ENCODE peak calls at places on chromosome 18, in nine cellular contexts. H is HFFc6, E is astrocyte of the spinal cord, Q is lung, Z is HCT116, N is endothelial cell, S is cardiac fibroblast, I is epithelial cell of esophagus, Y is fibroblast of the aortic adventitia. J is an unnamed sample.

GRCh38 chr18:9965711-9966624 is 52.2 kb downstream of the VAPA start:
- DNase-seq in H (no peak), E (peak; percentile 25), Q (no peak), Z (no peak), N (no peak), S (no peak), I (peak; percentile 18), Y (peak; percentile 88), J (no peak)

GRCh38 chr18:34153711-34154110 is 71.0 kb downstream of the NOL4 start:
- DNase-seq in H (no peak), E (peak; percentile 28), Q (no peak), Z (no peak), N (no peak), S (peak; percentile 50), I (no peak), Y (peak; percentile 29), J (no peak)

GRCh38 chr18:68177807-68178702 is 536.9 kb downstream of the TMX3 start:
- DNase-seq in H (peak; percentile 99), E (peak; percentile 98), Q (no peak), Z (no peak), N (no peak), S (peak; percentile 97), I (peak; percentile 55), Y (peak; percentile 100), J (no peak)

GRCh38 chr18:60100805-60101204 is 201.0 kb downstream of the PMAIP1 start:
- DNase-seq in H (no peak), E (no peak), Q (no peak), Z (no peak), N (no peak), S (no peak), I (no peak), Y (no peak), J (no peak)

GRCh38 chr18:4236940-4237686 is 218.0 kb downstream of the DLGAP1 start:
- DNase-seq in H (no peak), E (no peak), Q (no peak), Z (no peak), N (no peak), S (no peak), I (no peak), Y (no peak), J (no peak)

GRCh38 chr18:74715865-74716712 is 118.4 kb downstream of the ZNF407 start:
- DNase-seq in H (no peak), E (no peak), Q (no peak), Z (no peak), N (no peak), S (no peak), I (no peak), Y (no peak), J (no peak)

GRCh38 chr18:11279461-11279860 is 130.1 kb upstream of the PIEZO2 start:
- DNase-seq in H (no peak), E (no peak), Q (no peak), Z (no peak), N (no peak), S (no peak), I (no peak), Y (no peak), J (no peak)

GRCh38 chr18:55775972-55776371 is 188.0 kb upstream of the TCF4 start:
- DNase-seq in H (no peak), E (no peak), Q (no peak), Z (no peak), N (no peak), S (no peak), I (no peak), Y (no peak), J (no peak)

GRCh38 chr18:10057808-10058791 is 144.3 kb downstream of the VAPA start:
- DNase-seq in H (peak; percentile 76), E (peak; percentile 80), Q (no peak), Z (no peak), N (no peak), S (peak; percentile 94), I (peak; percentile 80), Y (peak; percentile 91), J (no peak)

GRCh38 chr18:60358516-60358915 is 14.1 kb downstream of the MC4R start:
- DNase-seq in H (peak; percentile 43), E (peak; percentile 49), Q (no peak), Z (no peak), N (no peak), S (peak; percentile 8), I (peak; percentile 43), Y (no peak), J (no peak)

GRCh38 chr18:59779979-59780378 is 82.8 kb upstream of the CCBE1 start:
- DNase-seq in H (peak; percentile 86), E (peak; percentile 78), Q (no peak), Z (no peak), N (no peak), S (peak; percentile 92), I (peak; percentile 79), Y (peak; percentile 86), J (no peak)

GRCh38 chr18:50405582-50406271 is 30.9 kb downstream of the SKA1 start:
- DNase-seq in H (no peak), E (no peak), Q (peak; percentile 25), Z (no peak), N (no peak), S (no peak), I (no peak), Y (no peak), J (no peak)

GRCh38 chr18:42784612-42785011 is 330.9 kb downstream of the RIT2 start:
- DNase-seq in H (no peak), E (no peak), Q (no peak), Z (no peak), N (no peak), S (no peak), I (no peak), Y (no peak), J (no peak)

GRCh38 chr18:26460449-26461091 is 87.8 kb downstream of the KCTD1 start:
- DNase-seq in H (peak; percentile 17), E (peak; percentile 33), Q (no peak), Z (no peak), N (no peak), S (peak; percentile 39), I (peak; percentile 89), Y (peak; percentile 60), J (no peak)

GRCh38 chr18:34840416-34840815 is 130.3 kb downstream of the DTNA start:
- DNase-seq in H (no peak), E (no peak), Q (no peak), Z (no peak), N (no peak), S (no peak), I (peak; percentile 5), Y (no peak), J (no peak)

GRCh38 chr18:24734058-24734457 is 273.6 kb downstream of the HRH4 start:
- DNase-seq in H (no peak), E (no peak), Q (peak; percentile 21), Z (no peak), N (peak; percentile 31), S (no peak), I (peak; percentile 31), Y (peak; percentile 2), J (no peak)

GRCh38 chr18:13649397-13650252 is 76.7 kb downstream of the FAM210A start:
- DNase-seq in H (no peak), E (no peak), Q (no peak), Z (no peak), N (no peak), S (no peak), I (no peak), Y (no peak), J (no peak)

GRCh38 chr18:4450065-4450676 is 4.9 kb downstream of the DLGAP1 start:
- DNase-seq in H (no peak), E (no peak), Q (no peak), Z (no peak), N (no peak), S (no peak), I (no peak), Y (no peak), J (no peak)

GRCh38 chr18:79378416-79379250 is 17.1 kb upstream of the NFATC1 start:
- DNase-seq in H (peak; percentile 15), E (peak; percentile 71), Q (peak; percentile 80), Z (no peak), N (peak; percentile 97), S (peak; percentile 81), I (peak; percentile 78), Y (peak; percentile 68), J (peak; percentile 82)
- TF ChIP-seq CTCF in H (peak; percentile 89), E (peak; percentile 97), Q (peak; percentile 98), Z (peak; percentile 73), N (peak; percentile 92), S (peak; percentile 99), I (peak; percentile 90), Y (peak; percentile 97), J (peak; percentile 99)

GRCh38 chr18:48076461-48076860 is 146.0 kb upstream of the SMAD2 start:
- DNase-seq in H (no peak), E (no peak), Q (no peak), Z (no peak), N (no peak), S (no peak), I (no peak), Y (no peak), J (no peak)

GRCh38 chr18:48073231-48073930 is 142.9 kb upstream of the SMAD2 start:
- DNase-seq in H (no peak), E (no peak), Q (no peak), Z (no peak), N (no peak), S (no peak), I (peak; percentile 77), Y (no peak), J (no peak)

GRCh38 chr18:48077291-48077690 is 146.8 kb upstream of the SMAD2 start:
- DNase-seq in H (no peak), E (no peak), Q (no peak), Z (no peak), N (no peak), S (no peak), I (peak; percentile 35), Y (no peak), J (no peak)

GRCh38 chr18:48074929-48075706 is 144.7 kb upstream of the SMAD2 start:
- DNase-seq in H (no peak), E (no peak), Q (no peak), Z (no peak), N (no peak), S (no peak), I (peak; percentile 13), Y (no peak), J (no peak)

DNA sequence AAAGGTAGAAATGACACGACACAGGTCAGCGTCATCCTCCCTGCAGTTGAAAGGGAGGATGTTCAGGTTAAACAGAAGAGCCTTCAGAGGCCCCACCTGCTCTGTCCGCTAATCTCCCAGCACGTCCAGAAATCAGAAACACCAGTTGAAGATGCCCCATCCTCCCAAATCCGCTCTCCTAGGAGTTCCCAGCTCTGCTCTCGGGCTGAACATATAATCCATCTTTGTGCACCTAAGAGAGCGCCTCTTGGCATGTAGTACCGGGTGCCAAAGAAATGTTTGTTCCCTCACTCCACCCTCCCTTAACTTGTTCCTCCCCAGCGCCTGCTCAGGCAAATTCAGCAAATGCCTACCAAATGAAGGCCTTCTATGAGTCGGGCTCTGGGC is 145.2 kb upstream of the SMAD2 start:
- DNase-seq in H (no peak), E (no peak), Q (no peak), Z (no peak), N (no peak), S (no peak), I (peak; percentile 10), Y (no peak), J (no peak)
- TF ChIP-seq CTCF in H (no peak), E (no peak), Q (no peak), Z (no peak), N (no peak), S (no peak), I (no peak), Y (no peak), J (no peak)

GRCh38 chr18:23618862-23619387 is 32.6 kb upstream of the NPC1 start:
- DNase-seq in H (no peak), E (no peak), Q (no peak), Z (no peak), N (peak; percentile 31), S (no peak), I (no peak), Y (peak; percentile 23), J (no peak)
- TF ChIP-seq CTCF in H (peak; percentile 13), E (peak; percentile 15), Q (no peak), Z (no peak), N (no peak), S (no peak), I (no peak), Y (no peak), J (no peak)

GRCh38 chr18:63505566-63506335 is 29.0 kb downstream of the SERPINB5 start:
- DNase-seq in H (peak; percentile 37), E (no peak), Q (no peak), Z (peak; percentile 19), N (peak; percentile 73), S (peak; percentile 54), I (peak; percentile 72), Y (peak; percentile 35), J (no peak)
- TF ChIP-seq CTCF in H (peak; percentile 88), E (peak; percentile 62), Q (no peak), Z (peak; percentile 72), N (peak; percentile 86), S (peak; percentile 63), I (peak; percentile 76), Y (peak; percentile 65), J (no peak)

J was measured in coronary artery.